ENCODE peak calls at places on chromosomes 3 and 15, in four cellular contexts. S, N, I and H are unnamed samples.

GRCh38 chr15:67138946-67139855 is 73.8 kb downstream of the SMAD3 start:
- DNase-seq in S (no peak), N (peak), I (no peak), H (no peak)

GRCh38 chr3:160081958-160082533 is 93.4 kb downstream of the IL12A start:
- DNase-seq in S (no peak), N (no peak), I (no peak), H (no peak)

GRCh38 chr15:29102911-29103824 is 166.5 kb downstream of the NSMCE3 start:
- DNase-seq in S (no peak), N (no peak), I (no peak), H (no peak)

GRCh38 chr15:94363382-94363781 is 132.0 kb downstream of the MCTP2 start:
- DNase-seq in S (no peak), N (no peak), I (no peak), H (no peak)

GRCh38 chr3:94114667-94115066 is 51.8 kb downstream of the NSUN3 start:
- DNase-seq in S (no peak), N (no peak), I (no peak), H (no peak)

GRCh38 chr3:52779411-52780297 is 2.3 kb downstream of the ITIH1 start:
- DNase-seq in S (peak), N (no peak), I (no peak), H (no peak)

GRCh38 chr15:96359772-96360498 is 29.4 kb downstream of the NR2F2 start:
- DNase-seq in S (no peak), N (peak), I (no peak), H (no peak)

GRCh38 chr3:102180291-102180931 is 254.4 kb upstream of the ZPLD1 start:
- DNase-seq in S (peak), N (no peak), I (no peak), H (no peak)

GRCh38 chr3:81658322-81658997 is 103.0 kb downstream of the GBE1 start:
- DNase-seq in S (no peak), N (no peak), I (no peak), H (no peak)